ENCODE peak calls at places on chromosomes 3 and 15, in five cellular contexts. U is MM.1S, E is neural progenitor cell, G is K562, M is mesendoderm. F is an unnamed sample.

GRCh38 chr3:66404903-66405700 is 95.7 kb downstream of the LRIG1 start:
- DNase-seq in U (no peak), E (no peak), G (no peak), M (no peak), F (no peak)

GRCh38 chr3:45799586-45799985 is 3.2 kb upstream of the SLC6A20 start:
- DNase-seq in U (no peak), E (no peak), G (no peak), M (no peak), F (no peak)

GRCh38 chr3:132083583-132084372 is 49.0 kb upstream of the CPNE4 start:
- DNase-seq in U (no peak), E (no peak), G (no peak), M (peak), F (no peak)

GRCh38 chr3:170862618-170863374 is 7.2 kb downstream of the RPL22L1 start:
- DNase-seq in U (no peak), E (no peak), G (no peak), M (peak), F (no peak)

GRCh38 chr15:42332331-42332730 is 27.0 kb upstream of the CAPN3 start:
- DNase-seq in U (no peak), E (no peak), G (no peak), M (no peak), F (no peak)

GRCh38 chr3:130941793-130942192 is 47.9 kb downstream of the ATP2C1 start:
- DNase-seq in U (no peak), E (no peak), G (no peak), M (no peak), F (no peak)

GRCh38 chr15:51935466-51936118 is 36.0 kb downstream of the LEO1 start:
- DNase-seq in U (no peak), E (no peak), G (no peak), M (no peak), F (no peak)

GRCh38 chr15:64883997-64884511 is 27.6 kb upstream of the ANKDD1A start:
- DNase-seq in U (no peak), E (no peak), G (no peak), M (no peak), F (peak)

GRCh38 chr3:132405188-132405587 is 12.1 kb upstream of the DNAJC13 start:
- DNase-seq in U (no peak), E (no peak), G (no peak), M (no peak), F (no peak)

GRCh38 chr15:48759921-48760320 is 50.9 kb downstream of the CEP152 start:
- DNase-seq in U (no peak), E (peak), G (no peak), M (peak), F (no peak)

GRCh38 chr3:42693530-42693930 is 8.2 kb downstream of the KLHL40 start:
- DNase-seq in U (no peak), E (no peak), G (no peak), M (no peak), F (no peak)

GRCh38 chr3:191627064-191627463 is 166.1 kb downstream of the PYDC2 start:
- DNase-seq in U (no peak), E (peak), G (no peak), M (no peak), F (no peak)

GRCh38 chr3:194689493-194689901 is 3.8 kb downstream of the FAM43A start:
- DNase-seq in U (no peak), E (no peak), G (no peak), M (peak), F (no peak)

GRCh38 chr15:45187894-45188830 is at the start of gene SHF:
- DNase-seq in U (no peak), E (peak), G (peak), M (peak), F (peak)

GRCh38 chr3:155302891-155303290 is 9.4 kb upstream of the STRIT1 start:
- DNase-seq in U (peak), E (no peak), G (no peak), M (no peak), F (no peak)

GRCh38 chr15:90705212-90705611 is 11.9 kb upstream of the BLM start:
- DNase-seq in U (no peak), E (no peak), G (no peak), M (no peak), F (no peak)

GRCh38 chr15:52021128-52021671 is 2.2 kb downstream of the MAPK6 start:
- DNase-seq in U (peak), E (peak), G (peak), M (peak), F (peak)

GRCh38 chr15:83285979-83286553 is 1.6 kb upstream of the BNC1 start:
- DNase-seq in U (no peak), E (no peak), G (no peak), M (peak), F (no peak)

GRCh38 chr3:45994661-45995369 is 809 bp downstream of the FYCO1 start:
- DNase-seq in U (no peak), E (peak), G (peak), M (peak), F (peak)

GRCh38 chr15:66162286-66162685 is 91.3 kb downstream of the MEGF11 start:
- DNase-seq in U (no peak), E (no peak), G (no peak), M (no peak), F (no peak)

GRCh38 chr15:85607842-85608241 is 186.9 kb downstream of the KLHL25 start:
- DNase-seq in U (no peak), E (no peak), G (no peak), M (no peak), F (no peak)

GRCh38 chr15:73844356-73844755 is 29.0 kb upstream of the TBC1D21 start:
- DNase-seq in U (no peak), E (no peak), G (no peak), M (peak), F (no peak)

DNA sequence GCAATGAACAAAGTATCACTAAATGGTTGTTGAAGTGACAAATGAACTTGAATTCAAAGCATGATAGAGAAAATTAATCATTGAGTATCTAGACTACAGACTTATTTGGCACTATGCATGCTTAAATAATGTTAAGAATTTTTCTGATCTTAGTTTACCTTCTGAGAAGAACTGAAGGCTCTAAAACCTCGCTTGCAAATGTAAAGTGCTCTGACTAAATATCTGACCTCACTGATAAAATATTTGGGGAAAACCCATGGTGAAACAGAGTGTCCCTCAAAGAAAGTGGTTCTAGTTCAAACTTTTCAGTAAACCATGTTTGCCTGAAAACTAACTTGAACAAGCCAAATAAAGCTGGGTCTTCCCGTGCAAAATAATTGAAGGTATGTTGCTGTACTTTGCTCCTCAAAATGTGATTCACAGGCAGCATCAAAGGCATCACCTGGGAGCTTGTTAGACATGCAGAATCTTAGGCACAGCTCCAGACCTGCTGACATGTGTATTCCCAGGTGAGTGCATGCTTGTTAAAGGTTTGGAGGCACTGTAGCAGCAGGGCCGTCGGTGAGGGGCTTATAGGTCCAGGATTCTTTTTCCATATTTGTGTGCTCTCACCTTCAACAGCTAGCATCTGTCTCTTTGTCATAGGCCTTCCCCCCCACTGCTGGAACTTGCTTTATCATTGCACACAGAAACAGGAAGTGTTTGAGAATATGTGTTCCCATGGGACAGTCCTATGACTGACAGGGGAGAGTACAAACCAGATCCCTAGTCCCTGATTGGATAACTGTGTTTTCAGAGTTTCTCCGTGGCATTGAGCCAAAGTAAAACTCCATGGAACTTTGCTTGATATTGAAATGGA is 524.1 kb upstream of the LMCD1 start:
- DNase-seq in U (no peak), E (no peak), G (no peak), M (peak), F (no peak)
- H3K4me3 ChIP-seq in U (no peak), E (no peak), G (no peak), M (no peak), F (no peak)

GRCh38 chr15:88636039-88636438 is 2.8 kb upstream of the ISG20 start:
- DNase-seq in U (no peak), E (no peak), G (no peak), M (peak), F (peak)
- H3K9ac ChIP-seq in U (peak), E (no peak), G (no peak), M (no peak), F (peak)

DNA sequence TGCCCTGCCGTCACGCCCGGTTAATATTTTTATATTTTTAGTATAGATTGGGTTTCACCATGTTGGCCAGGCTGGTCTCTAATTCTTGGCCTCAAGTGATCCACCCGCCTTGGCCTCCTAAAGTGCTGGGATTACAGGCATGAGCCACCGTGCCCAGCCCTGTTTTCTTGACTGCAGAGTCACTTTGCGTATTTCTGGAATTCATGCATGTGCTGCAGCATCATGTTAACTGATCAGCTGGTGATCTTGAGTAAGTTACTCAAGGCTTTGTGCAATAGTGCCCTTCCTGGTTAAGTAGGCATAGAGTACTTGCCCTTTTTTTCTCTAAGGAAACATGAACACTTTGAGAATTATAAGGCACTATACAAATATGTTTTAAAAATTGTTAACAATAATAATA is 33.8 kb downstream of the GPR171 start:
- DNase-seq in U (no peak), E (no peak), G (no peak), M (no peak), F (no peak)
- H3K27ac ChIP-seq in U (no peak), E (no peak), G (no peak), M (no peak), F (no peak)

GRCh38 chr3:32387512-32387911 is 4.1 kb upstream of the CMTM7 start:
- DNase-seq in U (no peak), E (no peak), G (no peak), M (no peak), F (no peak)

GRCh38 chr3:32395451-32395970 is 3.9 kb downstream of the CMTM7 start:
- DNase-seq in U (no peak), E (no peak), G (no peak), M (no peak), F (no peak)

GRCh38 chr3:32398531-32398930 is 6.9 kb downstream of the CMTM7 start:
- DNase-seq in U (no peak), E (no peak), G (no peak), M (no peak), F (no peak)

GRCh38 chr3:32391643-32392529 is at the start of gene CMTM7:
- DNase-seq in U (peak), E (peak), G (peak), M (peak), F (peak)

GRCh38 chr3:32392530-32393302 is 1.1 kb downstream of the CMTM7 start:
- DNase-seq in U (no peak), E (no peak), G (no peak), M (no peak), F (peak)
- H3K4me3 ChIP-seq in U (peak), E (peak), G (no peak), M (peak), F (peak)

GRCh38 chr15:80844011-80844732 is 65.0 kb downstream of the CEMIP start:
- DNase-seq in U (no peak), E (no peak), G (no peak), M (peak), F (no peak)
- H3K9ac ChIP-seq in U (no peak), E (no peak), G (no peak), M (no peak), F (no peak)

GRCh38 chr3:124995460-124995994 is 60.3 kb downstream of the HEG1 start:
- DNase-seq in U (peak), E (peak), G (peak), M (peak), F (peak)
- H3K27ac ChIP-seq in U (peak), E (no peak), G (no peak), M (no peak), F (no peak)

GRCh38 chr3:52777959-52778805 is 783 bp downstream of the ITIH1 start:
- DNase-seq in U (no peak), E (peak), G (no peak), M (no peak), F (no peak)

GRCh38 chr3:52779011-52779410 is 1.6 kb downstream of the ITIH1 start:
- DNase-seq in U (no peak), E (peak), G (no peak), M (no peak), F (no peak)

GRCh38 chr3:52781741-52782140 is 4.3 kb downstream of the ITIH1 start:
- DNase-seq in U (no peak), E (no peak), G (no peak), M (no peak), F (no peak)

GRCh38 chr3:52779411-52780297 is 2.3 kb downstream of the ITIH1 start:
- DNase-seq in U (no peak), E (peak), G (no peak), M (no peak), F (peak)

GRCh38 chr3:52780298-52780585 is 2.8 kb downstream of the ITIH1 start:
- DNase-seq in U (no peak), E (peak), G (no peak), M (no peak), F (no peak)
- H3K4me3 ChIP-seq in U (no peak), E (no peak), G (no peak), M (no peak), F (no peak)

GRCh38 chr3:27590437-27591320 is 106.5 kb upstream of the SLC4A7 start:
- DNase-seq in U (no peak), E (no peak), G (no peak), M (no peak), F (no peak)

GRCh38 chr3:27593173-27593572 is 109.0 kb upstream of the SLC4A7 start:
- DNase-seq in U (no peak), E (no peak), G (no peak), M (no peak), F (no peak)

GRCh38 chr3:27591811-27592210 is 107.6 kb upstream of the SLC4A7 start:
- DNase-seq in U (no peak), E (no peak), G (no peak), M (no peak), F (no peak)

GRCh38 chr3:27589795-27590194 is 105.6 kb upstream of the SLC4A7 start:
- DNase-seq in U (no peak), E (no peak), G (no peak), M (peak), F (no peak)

GRCh38 chr3:27591321-27591711 is 107.1 kb upstream of the SLC4A7 start:
- DNase-seq in U (no peak), E (no peak), G (no peak), M (no peak), F (no peak)
- H3K9ac ChIP-seq in U (no peak), E (no peak), G (no peak), M (no peak), F (no peak)

GRCh38 chr15:68732451-68732850 is 88.2 kb downstream of the ANP32A start:
- DNase-seq in U (no peak), E (no peak), G (no peak), M (no peak), F (no peak)

GRCh38 chr15:68731318-68731897 is 89.3 kb downstream of the ANP32A start:
- DNase-seq in U (no peak), E (no peak), G (peak), M (peak), F (no peak)

GRCh38 chr15:68729789-68730201 is 90.9 kb downstream of the ANP32A start:
- DNase-seq in U (no peak), E (no peak), G (no peak), M (no peak), F (no peak)

GRCh38 chr15:68733666-68734065 is 87.0 kb downstream of the ANP32A start:
- DNase-seq in U (peak), E (no peak), G (no peak), M (no peak), F (no peak)

DNA sequence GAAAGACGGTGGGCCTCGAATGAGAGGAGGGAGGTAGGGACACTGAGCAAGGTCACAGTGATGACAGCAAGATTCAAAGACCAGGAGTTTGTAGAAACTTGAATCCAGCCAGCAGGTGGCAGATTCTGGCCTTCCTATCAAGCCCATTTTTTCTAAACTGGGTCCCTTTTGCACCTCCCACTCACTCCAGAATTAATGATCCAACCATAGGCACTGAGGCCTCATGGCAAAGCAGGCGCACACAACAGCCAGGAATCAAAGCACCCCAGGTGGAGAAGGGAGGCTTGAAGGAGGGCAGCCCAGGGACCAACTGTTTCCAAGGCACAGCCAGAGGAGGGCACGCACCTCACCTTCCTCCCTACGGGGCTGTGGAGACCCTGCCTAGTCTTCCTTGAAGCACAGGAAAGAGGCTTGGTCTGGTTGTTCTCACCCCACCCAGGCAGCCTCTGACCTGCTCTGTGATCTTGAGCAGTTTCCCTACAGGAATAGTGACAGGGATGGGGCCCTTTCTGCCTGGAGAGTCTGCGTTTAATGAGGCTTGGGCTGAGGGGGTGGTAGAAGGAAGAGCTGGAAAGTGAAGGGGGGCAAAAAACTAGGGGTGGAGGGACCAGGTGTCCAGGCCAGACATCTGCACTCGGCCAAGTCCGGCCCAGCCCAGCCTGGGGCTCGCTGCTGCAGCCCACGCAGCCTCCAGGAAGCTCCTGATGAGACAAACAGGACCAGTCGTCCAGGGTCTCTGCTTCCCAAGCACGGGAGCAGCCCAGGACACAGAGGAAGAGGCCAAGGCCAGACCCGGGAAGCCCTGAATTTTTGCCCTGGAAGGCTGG is 90.0 kb downstream of the ANP32A start:
- DNase-seq in U (peak), E (peak), G (peak), M (peak), F (peak)
- H3K27ac ChIP-seq in U (no peak), E (no peak), G (no peak), M (no peak), F (no peak)

GRCh38 chr3:172201990-172202318 is 162.6 kb downstream of the FNDC3B start:
- DNase-seq in U (no peak), E (no peak), G (no peak), M (peak), F (no peak)
- H3K4me3 ChIP-seq in U (no peak), E (no peak), G (no peak), M (no peak), F (no peak)

F was measured in colonic mucosa.